ENCODE peak calls at places on chromosomes 12 and 14, in five cellular contexts. E, F, C, X and I are unnamed samples.

GRCh38 chr14:59123526-59123925 is 64.9 kb upstream of the DAAM1 start:
- DNase-seq in C (no peak), X (no peak), E (no peak), F (no peak), I (no peak)

GRCh38 chr12:25648460-25648859 is 95.4 kb upstream of the LMNTD1 start:
- DNase-seq in X (no peak), E (peak), C (peak), F (no peak), I (no peak)

GRCh38 chr14:104404922-104405321 is 174.6 kb upstream of the C14orf180 start:
- DNase-seq in C (no peak), X (no peak), E (no peak), F (no peak), I (no peak)

GRCh38 chr14:65223636-65224035 is 121.3 kb upstream of the MAX start:
- DNase-seq in E (no peak), X (no peak), F (no peak), C (no peak), I (no peak)

GRCh38 chr12:64682572-64683277 is 72.4 kb downstream of the RASSF3 start:
- DNase-seq in X (no peak), C (peak), F (no peak), E (peak), I (no peak)

GRCh38 chr12:123388948-123389559 is 5.1 kb downstream of the KMT5A start:
- DNase-seq in C (no peak), E (no peak), X (peak), F (no peak), I (no peak)

GRCh38 chr12:6554990-6555691 is 701 bp downstream of the IFFO1 start:
- DNase-seq in E (no peak), X (peak), F (peak), C (no peak), I (no peak)

GRCh38 chr12:19740472-19741131 is 301.3 kb downstream of the AEBP2 start:
- DNase-seq in X (no peak), C (no peak), E (no peak), F (no peak), I (no peak)

GRCh38 chr12:57622293-57623245 is 10.4 kb downstream of the B4GALNT1 start:
- DNase-seq in F (no peak), C (no peak), E (no peak), X (no peak), I (no peak)

GRCh38 chr14:61025239-61026223 is 44.5 kb downstream of the SLC38A6 start:
- DNase-seq in C (peak), E (peak), F (peak), X (peak), I (peak)

GRCh38 chr14:68451676-68452387 is 341.0 kb downstream of the ZFP36L1 start:
- DNase-seq in C (peak), X (no peak), F (no peak), E (no peak), I (peak)

GRCh38 chr14:61584258-61584657 is 111.1 kb upstream of the HIF1A start:
- DNase-seq in E (peak), F (no peak), X (no peak), C (peak), I (no peak)

GRCh38 chr12:5371636-5372035 is 60.3 kb upstream of the NTF3 start:
- DNase-seq in C (no peak), E (no peak), X (no peak), F (no peak), I (no peak)

GRCh38 chr14:52111583-52111982 is 42.7 kb upstream of the NID2 start:
- DNase-seq in C (peak), X (no peak), F (no peak), E (peak), I (no peak)

GRCh38 chr14:60724080-60724618 is at the start of gene SIX4:
- DNase-seq in C (peak), E (peak), F (peak), X (peak), I (peak)

GRCh38 chr12:16358896-16359295 is 11.5 kb downstream of the MGST1 start:
- DNase-seq in E (no peak), F (no peak), C (peak), X (no peak), I (no peak)

GRCh38 chr12:67630373-67631088 is 18.0 kb upstream of the DYRK2 start:
- DNase-seq in X (peak), C (peak), E (no peak), F (peak), I (peak)

GRCh38 chr12:414841-415240 is 13.4 kb downstream of the CCDC77 start:
- DNase-seq in C (no peak), F (no peak), X (no peak), E (no peak), I (no peak)

GRCh38 chr12:63917864-63918742 is 73.6 kb downstream of the SRGAP1 start:
- DNase-seq in E (peak), C (peak), X (no peak), F (no peak), I (peak)

GRCh38 chr12:41724216-41724615 is 420.5 kb downstream of the GXYLT1 start:
- DNase-seq in F (no peak), C (no peak), X (no peak), E (no peak), I (no peak)

GRCh38 chr12:42213954-42214426 is 24.1 kb downstream of the YAF2 start:
- DNase-seq in C (peak), F (no peak), X (no peak), E (peak), I (no peak)

GRCh38 chr14:51880810-51881580 is 20.6 kb downstream of the GNG2 start:
- DNase-seq in F (no peak), E (no peak), C (peak), X (peak), I (peak)

GRCh38 chr14:79090781-79091180 is 920.6 kb downstream of the NRXN3 start:
- DNase-seq in C (no peak), F (no peak), X (no peak), E (no peak), I (no peak)

GRCh38 chr12:88946377-88946997 is 366.2 kb upstream of the KITLG start:
- DNase-seq in E (peak), C (peak), X (no peak), F (no peak), I (peak)

GRCh38 chr12:120067084-120067869 is 49.3 kb downstream of the RAB35 start:
- DNase-seq in F (no peak), E (no peak), C (no peak), X (no peak), I (no peak)

GRCh38 chr12:52044284-52044983 is 6.8 kb upstream of the NR4A1 start:
- DNase-seq in X (no peak), E (no peak), F (no peak), C (no peak), I (no peak)

GRCh38 chr12:110856517-110856916 is 9.7 kb downstream of the CCDC63 start:
- DNase-seq in C (no peak), F (no peak), X (no peak), E (no peak), I (no peak)

GRCh38 chr12:94186461-94187237 is 38.3 kb downstream of the PLXNC1 start:
- DNase-seq in C (peak), E (peak), X (no peak), F (no peak), I (no peak)

GRCh38 chr12:79274571-79275064 is 410.0 kb downstream of the SYT1 start:
- DNase-seq in X (no peak), C (no peak), F (no peak), E (no peak), I (peak)

GRCh38 chr14:89382487-89383170 is 34.4 kb downstream of the FOXN3 start:
- DNase-seq in E (no peak), F (no peak), X (no peak), C (no peak), I (no peak)

GRCh38 chr14:49218436-49219092 is 367.6 kb downstream of the RPS29 start:
- DNase-seq in X (no peak), F (no peak), C (peak), E (peak), I (no peak)

GRCh38 chr14:105855246-105855892 is 329.0 kb downstream of the TMEM121 start:
- DNase-seq in X (peak), C (no peak), E (no peak), F (no peak), I (no peak)